ENCODE peak calls at places on chromosomes 11 and 22, in ten cellular contexts. B is BE2C; Z is NCI-H774; X is HT-29; T is SW480; E is activated gamma-delta T cell treated with anti-CD3 and anti-CD28 coated beads, Interleukin-2, amount 50 U/mL, for 16 hours; R is tibial nerve; A is colonic mucosa; N is activated CD4-positive, CD25-positive, alpha-beta regulatory T cell; W is sciatic nerve. F is an unnamed sample.

GRCh38 chr11:121112498-121113455 is 11.7 kb downstream of the TECTA start:
- DNase-seq in B (peak), Z (peak), X (peak), T (peak), E (no peak), R (peak), A (peak), N (no peak), W (peak), F (peak)

GRCh38 chr11:57368106-57368826 is 12.7 kb downstream of the PRG3 start:
- DNase-seq in B (no peak), Z (peak), X (no peak), T (no peak), E (no peak), R (no peak), A (no peak), N (no peak), W (no peak), F (no peak)

GRCh38 chr22:24583972-24584790 is 8.7 kb downstream of the LRRC75B start:
- DNase-seq in B (no peak), Z (no peak), X (no peak), T (no peak), E (no peak), R (no peak), A (no peak), N (no peak), W (no peak), F (no peak)

GRCh38 chr22:31647516-31647915 is 14.5 kb downstream of the PISD start:
- DNase-seq in B (no peak), Z (no peak), X (no peak), T (no peak), E (no peak), R (no peak), A (no peak), N (no peak), W (no peak), F (no peak)

GRCh38 chr22:38317995-38318715 is 922 bp upstream of the CSNK1E start:
- DNase-seq in B (peak), Z (peak), X (peak), T (peak), E (no peak), R (peak), A (peak), N (no peak), W (peak), F (peak)

GRCh38 chr11:45722144-45722543 is 56.7 kb upstream of the CHST1 start:
- DNase-seq in B (no peak), Z (no peak), X (no peak), T (no peak), E (no peak), R (no peak), A (no peak), N (no peak), W (no peak), F (peak)

GRCh38 chr22:28604961-28605360 is 74.7 kb downstream of the TTC28 start:
- DNase-seq in B (no peak), Z (no peak), X (no peak), T (no peak), E (no peak), R (no peak), A (no peak), N (no peak), W (no peak), F (no peak)

GRCh38 chr22:49367016-49367697 is 460.5 kb downstream of the BRD1 start:
- DNase-seq in B (no peak), Z (no peak), X (no peak), T (peak), E (no peak), R (no peak), A (peak), N (no peak), W (peak), F (no peak)

GRCh38 chr11:85742873-85743275 is 56.9 kb upstream of the CCDC89 start:
- DNase-seq in B (no peak), Z (no peak), X (peak), T (no peak), E (no peak), R (no peak), A (peak), N (no peak), W (no peak), F (no peak)

GRCh38 chr22:29457730-29458129 is 19.3 kb downstream of the RFPL1 start:
- DNase-seq in B (peak), Z (peak), X (peak), T (peak), E (no peak), R (no peak), A (peak), N (no peak), W (no peak), F (peak)

GRCh38 chr11:45226901-45227300 is 59.2 kb downstream of the SYT13 start:
- DNase-seq in B (no peak), Z (no peak), X (no peak), T (no peak), E (no peak), R (no peak), A (no peak), N (no peak), W (no peak), F (no peak)

GRCh38 chr11:33490842-33491370 is 209.7 kb downstream of the C11orf91 start:
- DNase-seq in B (no peak), Z (no peak), X (no peak), T (no peak), E (no peak), R (no peak), A (no peak), N (no peak), W (no peak), F (peak)

GRCh38 chr11:133986545-133986944 is 29.8 kb upstream of the IGSF9B start:
- DNase-seq in B (no peak), Z (no peak), X (no peak), T (no peak), E (no peak), R (no peak), A (no peak), N (no peak), W (no peak), F (no peak)

GRCh38 chr11:1563697-1564534 is 8.2 kb downstream of the DUSP8 start:
- DNase-seq in B (no peak), Z (no peak), X (no peak), T (no peak), E (no peak), R (no peak), A (no peak), N (no peak), W (peak), F (no peak)

GRCh38 chr11:46381046-46381835 is at the start of gene MDK:
- DNase-seq in B (peak), Z (peak), X (no peak), T (no peak), E (no peak), R (no peak), A (peak), N (no peak), W (no peak), F (no peak)

GRCh38 chr11:64727131-64727530 is 4.1 kb upstream of the NRXN2 start:
- DNase-seq in B (no peak), Z (no peak), X (no peak), T (no peak), E (no peak), R (no peak), A (no peak), N (no peak), W (no peak), F (no peak)

GRCh38 chr11:57566035-57566504 is 1.4 kb downstream of the UBE2L6 start:
- DNase-seq in B (no peak), Z (no peak), X (peak), T (peak), E (no peak), R (no peak), A (peak), N (no peak), W (no peak), F (peak)

GRCh38 chr22:48585916-48586798 is 1241.5 kb downstream of the BRD1 start:
- DNase-seq in B (no peak), Z (no peak), X (no peak), T (no peak), E (no peak), R (no peak), A (no peak), N (no peak), W (no peak), F (no peak)

GRCh38 chr11:107598225-107599139 is 7.5 kb downstream of the ELMOD1 start:
- DNase-seq in B (peak), Z (no peak), X (peak), T (peak), E (no peak), R (no peak), A (no peak), N (no peak), W (no peak), F (peak)

GRCh38 chr11:9347100-9347499 is 32.7 kb upstream of the TMEM41B start:
- DNase-seq in B (no peak), Z (no peak), X (no peak), T (no peak), E (no peak), R (no peak), A (no peak), N (no peak), W (no peak), F (no peak)

GRCh38 chr11:83569134-83569805 is 283.1 kb upstream of the CCDC90B start:
- DNase-seq in B (no peak), Z (no peak), X (no peak), T (no peak), E (no peak), R (no peak), A (no peak), N (no peak), W (no peak), F (no peak)

GRCh38 chr11:74269161-74269809 is 42.2 kb downstream of the P4HA3 start:
- DNase-seq in B (no peak), Z (no peak), X (no peak), T (no peak), E (no peak), R (no peak), A (no peak), N (no peak), W (no peak), F (no peak)

GRCh38 chr11:60899021-60899936 is 7.1 kb downstream of the PRPF19 start:
- DNase-seq in B (peak), Z (peak), X (peak), T (peak), E (no peak), R (no peak), A (peak), N (no peak), W (no peak), F (peak)

GRCh38 chr11:7572001-7572712 is 58.4 kb downstream of the PPFIBP2 start:
- DNase-seq in B (no peak), Z (no peak), X (peak), T (no peak), E (no peak), R (no peak), A (no peak), N (no peak), W (no peak), F (no peak)

GRCh38 chr22:49791682-49792081 is 36.0 kb downstream of the BRD1 start:
- DNase-seq in B (no peak), Z (no peak), X (no peak), T (no peak), E (no peak), R (no peak), A (no peak), N (no peak), W (no peak), F (no peak)

GRCh38 chr11:9210224-9210921 is 54.8 kb downstream of the DENND5A start:
- DNase-seq in B (no peak), Z (no peak), X (no peak), T (no peak), E (no peak), R (no peak), A (no peak), N (no peak), W (no peak), F (no peak)

GRCh38 chr11:94988748-94989147 is 15.2 kb downstream of the KDM4D start:
- DNase-seq in B (no peak), Z (no peak), X (no peak), T (no peak), E (no peak), R (no peak), A (no peak), N (no peak), W (no peak), F (no peak)

GRCh38 chr22:24401824-24402434 is 25.5 kb upstream of the ADORA2A start:
- DNase-seq in B (peak), Z (no peak), X (no peak), T (no peak), E (no peak), R (no peak), A (no peak), N (no peak), W (no peak), F (no peak)

GRCh38 chr11:85281550-85281949 is 345.6 kb downstream of the DLG2 start:
- DNase-seq in B (no peak), Z (no peak), X (no peak), T (no peak), E (no peak), R (no peak), A (no peak), N (no peak), W (no peak), F (no peak)

GRCh38 chr22:32546480-32546879 is 71.9 kb downstream of the FBXO7 start:
- DNase-seq in B (no peak), Z (no peak), X (no peak), T (no peak), E (no peak), R (no peak), A (no peak), N (no peak), W (no peak), F (no peak)

GRCh38 chr11:61587951-61588695 is 7.2 kb upstream of the SYT7 start:
- DNase-seq in B (peak), Z (peak), X (peak), T (peak), E (peak), R (no peak), A (peak), N (peak), W (peak), F (peak)